ENCODE peak calls at places on chromosomes 1 and 21, in six cellular contexts. A is tibial artery, I is breast epithelium, O is GM13977, Z is progenitor cell of endocrine pancreas, Y is GM13976. U is an unnamed sample.

GRCh38 chr1:184176058-184176457 is 124.5 kb downstream of the TSEN15 start:
- DNase-seq in A (no peak), I (no peak), O (no peak), Z (no peak), Y (no peak), U (no peak)

GRCh38 chr1:37240897-37241296 is 206.6 kb upstream of the GRIK3 start:
- DNase-seq in A (no peak), I (no peak), O (no peak), Z (no peak), Y (no peak), U (no peak)

GRCh38 chr1:83882906-83883305 is 116.0 kb downstream of the TTLL7 start:
- DNase-seq in A (no peak), I (no peak), O (no peak), Z (no peak), Y (no peak), U (no peak)

GRCh38 chr1:236688705-236689104 is 2.4 kb downstream of the ACTN2 start:
- DNase-seq in A (no peak), I (no peak), O (no peak), Z (no peak), Y (no peak), U (no peak)

GRCh38 chr1:175089319-175089718 is 21.7 kb downstream of the TNN start:
- DNase-seq in A (no peak), I (no peak), O (no peak), Z (no peak), Y (no peak), U (no peak)

GRCh38 chr1:67316180-67316902 is 8.7 kb downstream of the IL12RB2 start:
- DNase-seq in A (no peak), I (no peak), O (no peak), Z (no peak), Y (no peak), U (no peak)

GRCh38 chr1:113905435-113905861 is 322 bp downstream of the DCLRE1B start:
- DNase-seq in A (peak), I (no peak), O (peak), Z (peak), Y (peak), U (peak)

GRCh38 chr1:24045766-24046165 is 65.6 kb upstream of the SRSF10 start:
- DNase-seq in A (no peak), I (no peak), O (no peak), Z (no peak), Y (no peak), U (no peak)

GRCh38 chr1:17184822-17185484 is 20.0 kb upstream of the PADI1 start:
- DNase-seq in A (no peak), I (no peak), O (no peak), Z (no peak), Y (no peak), U (no peak)

GRCh38 chr1:9406111-9406510 is 113.4 kb downstream of the SPSB1 start:
- DNase-seq in A (no peak), I (no peak), O (no peak), Z (no peak), Y (no peak), U (peak)

GRCh38 chr1:161473363-161473762 is 31.9 kb upstream of the FCGR2A start:
- DNase-seq in A (no peak), I (no peak), O (no peak), Z (no peak), Y (no peak), U (no peak)

GRCh38 chr1:19476440-19477190 is 8.7 kb downstream of the CAPZB start:
- DNase-seq in A (no peak), I (no peak), O (no peak), Z (no peak), Y (peak), U (peak)

GRCh38 chr1:114428083-114428754 is 82.8 kb downstream of the TRIM33 start:
- DNase-seq in A (no peak), I (no peak), O (no peak), Z (no peak), Y (no peak), U (no peak)

GRCh38 chr1:77170687-77171086 is 48.5 kb downstream of the PIGK start:
- DNase-seq in A (no peak), I (no peak), O (no peak), Z (no peak), Y (no peak), U (no peak)

GRCh38 chr21:42400525-42400924 is 3.2 kb upstream of the UBASH3A start:
- DNase-seq in A (no peak), I (no peak), O (no peak), Z (no peak), Y (no peak), U (no peak)

GRCh38 chr1:59638172-59638800 is 176.5 kb upstream of the HOOK1 start:
- DNase-seq in A (no peak), I (no peak), O (no peak), Z (no peak), Y (no peak), U (no peak)

GRCh38 chr1:117658676-117659075 is 52.8 kb downstream of the TENT5C start:
- DNase-seq in A (no peak), I (no peak), O (no peak), Z (no peak), Y (no peak), U (no peak)

GRCh38 chr1:37948841-37949240 is 2.0 kb upstream of the INPP5B start:
- DNase-seq in A (no peak), I (no peak), O (no peak), Z (no peak), Y (peak), U (no peak)

GRCh38 chr1:238951809-238952208 is 434.6 kb upstream of the CHRM3 start:
- DNase-seq in A (no peak), I (no peak), O (peak), Z (no peak), Y (no peak), U (no peak)

GRCh38 chr1:14996133-14997050 is 157.2 kb upstream of the TMEM51 start:
- DNase-seq in A (peak), I (no peak), O (no peak), Z (no peak), Y (no peak), U (no peak)

GRCh38 chr21:41758550-41758949 is 8.3 kb downstream of the RIPK4 start:
- DNase-seq in A (no peak), I (no peak), O (no peak), Z (no peak), Y (no peak), U (no peak)

GRCh38 chr1:112265946-112266345 is 130.1 kb upstream of the CTTNBP2NL start:
- DNase-seq in A (no peak), I (no peak), O (no peak), Z (no peak), Y (no peak), U (no peak)

GRCh38 chr1:72891976-72892375 is 609.6 kb upstream of the NEGR1 start:
- DNase-seq in A (no peak), I (no peak), O (no peak), Z (no peak), Y (no peak), U (no peak)

GRCh38 chr1:23528245-23528978 is 2.6 kb downstream of the E2F2 start:
- DNase-seq in A (peak), I (peak), O (peak), Z (no peak), Y (peak), U (peak)

GRCh38 chr1:59492500-59492899 is 195.6 kb downstream of the FGGY start:
- DNase-seq in A (no peak), I (no peak), O (no peak), Z (no peak), Y (no peak), U (no peak)

GRCh38 chr1:245370905-245371581 is 216.3 kb downstream of the KIF26B start:
- DNase-seq in A (no peak), I (no peak), O (no peak), Z (no peak), Y (no peak), U (no peak)

GRCh38 chr1:248596615-248597014 is 885 bp downstream of the OR2T10 start:
- DNase-seq in A (no peak), I (no peak), O (no peak), Z (no peak), Y (no peak), U (no peak)

GRCh38 chr1:201665036-201665435 is 126.1 kb downstream of the NAV1 start:
- DNase-seq in A (no peak), I (no peak), O (no peak), Z (no peak), Y (no peak), U (no peak)

GRCh38 chr1:226187380-226187779 is 839 bp upstream of the ACBD3 start:
- DNase-seq in A (no peak), I (no peak), O (no peak), Z (no peak), Y (no peak), U (no peak)

GRCh38 chr1:226186124-226187018 is at the start of gene ACBD3:
- DNase-seq in A (peak), I (peak), O (peak), Z (peak), Y (peak), U (peak)

GRCh38 chr1:226187019-226187322 is 430 bp upstream of the ACBD3 start:
- DNase-seq in A (no peak), I (no peak), O (no peak), Z (no peak), Y (no peak), U (no peak)

GRCh38 chr1:226185153-226186036 is 1.1 kb downstream of the ACBD3 start:
- DNase-seq in A (no peak), I (no peak), O (no peak), Z (no peak), Y (no peak), U (no peak)

DNA sequence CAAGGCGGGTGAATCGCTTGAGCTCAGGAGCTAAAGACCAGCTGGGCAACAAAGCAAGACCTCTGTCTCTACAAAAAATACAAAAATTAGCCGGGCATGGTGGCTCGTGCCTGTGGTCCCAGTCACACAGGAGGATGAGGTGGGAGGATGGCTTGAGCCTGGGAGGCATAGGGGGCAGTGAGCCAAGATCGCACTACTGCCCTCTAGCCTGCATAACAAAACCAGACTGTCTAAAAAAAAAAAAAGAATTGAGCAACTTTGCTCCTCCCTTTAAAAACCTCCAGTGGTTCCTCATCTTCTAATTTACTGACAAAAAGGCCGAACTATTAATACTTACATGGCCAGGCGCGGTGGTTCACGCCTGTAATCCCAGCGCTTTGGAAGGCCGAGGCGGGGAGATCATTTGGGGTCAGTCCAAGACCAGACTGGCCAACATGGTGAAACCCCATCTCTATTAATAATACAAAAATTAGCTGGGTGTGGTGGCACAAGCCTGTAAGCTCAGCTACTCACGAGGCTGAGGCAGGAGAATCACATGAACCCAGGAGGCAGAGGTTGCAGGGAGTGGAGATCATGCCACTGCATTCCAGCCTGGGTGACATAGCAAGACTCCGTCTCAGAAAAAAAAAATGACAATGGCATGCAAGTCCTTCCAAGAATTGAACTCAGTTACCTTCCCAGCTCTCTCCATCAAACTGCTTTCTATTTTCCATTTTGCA is 4.4 kb downstream of the ACBD3 start:
- DNase-seq in A (peak), I (no peak), O (no peak), Z (no peak), Y (peak), U (peak)
- TF ChIP-seq CTCF in A (no peak), I (no peak), O (peak), Z (peak), Y (no peak), U (no peak)

GRCh38 chr1:44654621-44655187 is 19.6 kb downstream of the TMEM53 start:
- DNase-seq in A (no peak), I (no peak), O (no peak), Z (no peak), Y (no peak), U (no peak)

GRCh38 chr1:44651069-44651468 is 23.2 kb downstream of the TMEM53 start:
- DNase-seq in A (no peak), I (no peak), O (no peak), Z (no peak), Y (no peak), U (no peak)

GRCh38 chr1:44655609-44656008 is 18.7 kb downstream of the TMEM53 start:
- DNase-seq in A (no peak), I (no peak), O (no peak), Z (no peak), Y (peak), U (no peak)

GRCh38 chr1:44652445-44653106 is 21.7 kb downstream of the TMEM53 start:
- DNase-seq in A (peak), I (peak), O (peak), Z (peak), Y (peak), U (peak)

DNA sequence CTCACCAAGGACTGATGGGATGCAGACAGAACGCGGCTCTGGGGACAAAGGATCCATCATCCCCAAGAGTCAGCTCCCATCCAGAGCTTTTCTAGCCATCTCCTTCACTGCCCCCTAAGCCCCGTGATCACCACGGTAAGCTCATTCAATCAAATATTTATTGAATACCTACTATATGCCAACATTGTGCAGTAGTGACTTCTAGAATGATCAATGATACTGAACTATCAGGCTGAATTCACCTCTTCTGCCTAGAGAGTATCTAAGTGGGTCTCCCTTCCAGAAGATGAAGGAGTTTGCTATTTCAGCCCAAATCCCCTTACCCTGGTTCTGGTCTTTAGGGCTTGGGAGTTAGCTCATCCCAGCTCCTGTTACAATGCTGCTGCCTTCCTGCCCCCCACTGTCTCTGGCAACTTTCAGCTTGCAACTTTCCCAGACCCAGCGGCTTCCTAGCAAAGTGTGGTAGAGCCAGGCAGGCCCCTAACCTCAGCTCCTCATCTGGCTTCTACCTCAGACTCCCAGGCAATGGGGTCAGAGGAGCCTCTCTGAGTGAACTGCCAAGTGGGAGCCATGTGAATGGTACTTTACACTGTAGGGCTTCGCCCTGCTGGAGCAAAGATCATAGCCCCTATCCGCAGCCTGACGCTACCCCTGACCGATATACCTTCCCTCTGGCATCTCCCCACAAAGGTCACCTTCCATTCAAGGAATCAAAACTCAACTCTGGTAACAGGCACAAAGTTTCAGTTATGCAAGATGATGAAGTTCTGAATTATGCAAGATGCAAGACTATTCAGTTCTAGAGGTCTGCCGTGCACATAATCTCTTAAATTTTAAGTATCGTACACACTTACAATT is 20.9 kb downstream of the TMEM53 start:
- DNase-seq in A (no peak), I (no peak), O (no peak), Z (no peak), Y (no peak), U (no peak)
- TF ChIP-seq CTCF in A (no peak), I (no peak), O (no peak), Z (no peak), Y (no peak), U (no peak)

GRCh38 chr21:46323710-46324389 is at the start of the genes C21orf58 and PCNT:
- DNase-seq in A (peak), I (peak), O (peak), Z (peak), Y (peak), U (peak)

GRCh38 chr21:46326110-46326703 is 2.3 kb downstream of the PCNT start:
- DNase-seq in A (no peak), I (no peak), O (no peak), Z (no peak), Y (peak), U (no peak)

GRCh38 chr21:46323227-46323709 is 402 bp downstream of the C21orf58 start:
- DNase-seq in A (no peak), I (no peak), O (no peak), Z (no peak), Y (no peak), U (no peak)

GRCh38 chr21:46324390-46325072 is 575 bp downstream of the PCNT start:
- DNase-seq in A (peak), I (peak), O (peak), Z (peak), Y (peak), U (peak)

DNA sequence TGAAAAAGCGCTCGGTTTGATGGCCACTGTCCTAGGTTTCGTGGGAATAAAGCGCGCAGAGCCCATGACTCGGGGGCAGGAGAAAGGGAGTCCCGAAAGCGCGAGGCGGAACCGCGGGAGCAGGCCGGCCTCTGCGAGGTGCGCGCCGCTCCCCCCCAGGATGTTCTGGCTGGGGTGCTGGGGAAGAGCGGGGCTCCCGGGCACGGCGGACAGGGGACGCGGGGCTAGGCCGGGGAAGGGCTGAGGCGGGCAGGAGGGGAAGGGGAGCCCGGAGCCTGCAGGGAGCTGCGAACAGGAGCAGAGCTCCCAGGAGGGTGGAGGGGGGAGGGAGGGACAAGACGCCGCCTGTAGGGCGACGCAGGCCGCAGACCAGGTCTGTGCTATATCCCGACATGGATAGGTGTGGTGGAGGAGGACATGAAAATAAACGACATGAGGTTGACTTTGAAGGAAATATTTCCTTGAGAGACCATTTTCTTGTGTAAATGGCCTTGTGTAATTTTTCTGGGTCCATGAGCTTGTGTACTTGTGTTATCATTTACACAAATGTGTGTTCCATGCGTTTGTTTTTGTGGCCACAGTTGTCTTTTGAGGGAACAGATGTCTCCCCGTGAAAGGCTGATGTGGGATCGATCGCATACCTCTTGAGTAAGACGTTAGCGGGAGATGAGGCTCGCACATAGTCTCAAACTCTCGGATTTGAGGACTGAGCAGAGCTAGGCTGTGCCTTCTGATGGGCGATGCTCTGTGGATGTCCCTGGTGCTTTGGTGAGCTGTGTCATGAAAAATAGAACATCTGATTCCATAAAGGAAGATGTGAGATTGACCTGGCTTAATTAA is 1.3 kb downstream of the PCNT start:
- DNase-seq in A (peak), I (no peak), O (peak), Z (peak), Y (peak), U (peak)
- TF ChIP-seq CTCF in A (no peak), I (no peak), O (peak), Z (no peak), Y (peak), U (no peak)

GRCh38 chr1:53195913-53196484 is 625 bp upstream of the CPT2 start:
- DNase-seq in A (no peak), I (no peak), O (peak), Z (no peak), Y (no peak), U (peak)

GRCh38 chr1:53198241-53198651 is 1.6 kb downstream of the CPT2 start:
- DNase-seq in A (no peak), I (no peak), O (no peak), Z (no peak), Y (no peak), U (no peak)

GRCh38 chr1:53197301-53198205 is 929 bp downstream of the CPT2 start:
- DNase-seq in A (no peak), I (no peak), O (no peak), Z (no peak), Y (no peak), U (peak)

GRCh38 chr1:53195211-53195909 is 1.3 kb upstream of the CPT2 start:
- DNase-seq in A (no peak), I (no peak), O (no peak), Z (no peak), Y (no peak), U (no peak)

DNA sequence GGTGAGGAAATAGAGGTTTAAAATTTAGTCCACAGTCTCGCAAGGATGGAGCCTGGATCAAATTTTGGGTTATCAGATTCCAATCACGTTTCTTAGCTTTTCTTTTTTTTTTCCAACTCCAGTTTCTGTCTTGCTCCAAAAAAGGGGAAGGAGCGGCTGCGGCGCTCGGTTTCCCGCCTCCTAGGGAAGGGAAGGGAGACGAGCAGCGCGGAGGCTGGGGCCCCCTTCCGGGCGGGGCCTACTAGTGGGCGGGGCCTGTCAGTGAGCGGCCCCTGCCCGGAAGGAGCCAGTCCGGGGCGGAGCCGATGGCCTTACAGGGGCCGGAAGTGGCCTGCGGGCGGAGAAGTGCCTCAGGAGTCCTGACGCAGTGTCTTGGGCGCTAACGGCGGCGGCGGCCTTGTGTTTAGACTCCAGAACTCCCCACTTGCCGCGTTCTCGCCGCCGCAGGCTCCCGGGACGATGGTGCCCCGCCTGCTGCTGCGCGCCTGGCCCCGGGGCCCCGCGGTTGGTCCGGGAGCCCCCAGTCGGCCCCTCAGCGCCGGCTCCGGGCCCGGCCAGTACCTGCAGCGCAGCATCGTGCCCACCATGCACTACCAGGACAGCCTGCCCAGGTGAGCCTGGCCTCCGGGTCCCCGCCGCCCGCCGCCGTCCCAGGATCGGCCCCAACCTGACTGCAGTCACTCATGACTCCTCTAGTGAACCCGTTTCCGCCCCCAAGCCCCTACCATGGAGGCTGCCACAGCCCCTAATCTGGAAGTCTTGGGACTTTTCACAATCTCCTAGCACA is at the start of gene CPT2:
- DNase-seq in A (peak), I (peak), O (peak), Z (peak), Y (peak), U (peak)
- TF ChIP-seq CTCF in A (peak), I (no peak), O (no peak), Z (no peak), Y (peak), U (no peak)

GRCh38 chr1:226490441-226490809 is 58.1 kb upstream of the STUM start:
- DNase-seq in A (no peak), I (no peak), O (no peak), Z (no peak), Y (no peak), U (no peak)
- TF ChIP-seq CTCF in A (no peak), I (no peak), O (no peak), Z (no peak), Y (no peak), U (no peak)